ENCODE peak calls at places on chromosomes 11 and 22, in seven cellular contexts. One of them, this sample, is unnamed.

GRCh38 chr22:50250555-50251471 is at the start of gene HDAC10:
- DNase-seq in spleen: peak; percentile 96
- DNase-seq in esophagus squamous epithelium: no peak
- DNase-seq in IMR-90: peak; percentile 74
- DNase-seq in ovary: peak; percentile 75
- DNase-seq in heart left ventricle: peak; percentile 86
- DNase-seq in transverse colon: peak; percentile 91
- DNase-seq in this sample: peak; percentile 92

GRCh38 chr11:17221968-17222367 is 14.2 kb upstream of the PIK3C2A start:
- DNase-seq in IMR-90: peak; percentile 66
- DNase-seq in heart left ventricle: no peak
- DNase-seq in spleen: no peak
- DNase-seq in esophagus squamous epithelium: no peak
- DNase-seq in transverse colon: no peak
- DNase-seq in ovary: no peak
- DNase-seq in this sample: no peak

GRCh38 chr22:37804886-37805857 is 2.6 kb upstream of the GCAT start:
- DNase-seq in ovary: peak; percentile 91
- DNase-seq in IMR-90: peak; percentile 70
- DNase-seq in transverse colon: peak; percentile 94
- DNase-seq in spleen: peak; percentile 92
- DNase-seq in heart left ventricle: peak; percentile 93
- DNase-seq in esophagus squamous epithelium: no peak
- DNase-seq in this sample: peak; percentile 45

GRCh38 chr11:59172345-59173079 is 580 bp downstream of the DTX4 start:
- DNase-seq in spleen: peak; percentile 88
- DNase-seq in IMR-90: no peak
- DNase-seq in heart left ventricle: no peak
- DNase-seq in esophagus squamous epithelium: no peak
- DNase-seq in transverse colon: peak; percentile 52
- DNase-seq in ovary: no peak
- DNase-seq in this sample: peak; percentile 69

GRCh38 chr11:41920374-41920773 is 460.9 kb upstream of the LRRC4C start:
- DNase-seq in IMR-90: no peak
- DNase-seq in transverse colon: no peak
- DNase-seq in esophagus squamous epithelium: no peak
- DNase-seq in spleen: no peak
- DNase-seq in ovary: no peak
- DNase-seq in heart left ventricle: no peak
- DNase-seq in this sample: no peak

GRCh38 chr11:44264126-44264749 is 45.7 kb downstream of the ALX4 start:
- DNase-seq in spleen: peak; percentile 66
- DNase-seq in esophagus squamous epithelium: no peak
- DNase-seq in IMR-90: no peak
- DNase-seq in transverse colon: no peak
- DNase-seq in ovary: no peak
- DNase-seq in heart left ventricle: no peak
- DNase-seq in this sample: no peak

GRCh38 chr11:12556155-12556554 is 118.1 kb upstream of the TEAD1 start:
- DNase-seq in spleen: no peak
- DNase-seq in IMR-90: peak; percentile 62
- DNase-seq in ovary: peak; percentile 41
- DNase-seq in transverse colon: no peak
- DNase-seq in heart left ventricle: no peak
- DNase-seq in esophagus squamous epithelium: no peak
- DNase-seq in this sample: no peak

GRCh38 chr11:127059286-127060200 is 59.0 kb upstream of the KIRREL3 start:
- DNase-seq in spleen: no peak
- DNase-seq in IMR-90: no peak
- DNase-seq in heart left ventricle: no peak
- DNase-seq in transverse colon: no peak
- DNase-seq in esophagus squamous epithelium: no peak
- DNase-seq in ovary: no peak
- DNase-seq in this sample: no peak

GRCh38 chr11:94513091-94513490 is 830 bp downstream of the C11orf97 start:
- DNase-seq in esophagus squamous epithelium: no peak
- DNase-seq in transverse colon: peak; percentile 38
- DNase-seq in heart left ventricle: no peak
- DNase-seq in IMR-90: no peak
- DNase-seq in ovary: no peak
- DNase-seq in spleen: no peak
- DNase-seq in this sample: no peak

GRCh38 chr11:116294630-116295029 is 478.2 kb downstream of the BUD13 start:
- DNase-seq in spleen: no peak
- DNase-seq in transverse colon: no peak
- DNase-seq in heart left ventricle: no peak
- DNase-seq in ovary: no peak
- DNase-seq in IMR-90: peak; percentile 32
- DNase-seq in esophagus squamous epithelium: no peak
- DNase-seq in this sample: no peak

GRCh38 chr11:125229006-125229405 is 64.5 kb downstream of the PKNOX2 start:
- DNase-seq in IMR-90: no peak
- DNase-seq in transverse colon: no peak
- DNase-seq in ovary: no peak
- DNase-seq in esophagus squamous epithelium: no peak
- DNase-seq in heart left ventricle: no peak
- DNase-seq in spleen: no peak
- DNase-seq in this sample: no peak

GRCh38 chr11:6219359-6219758 is 14.0 kb downstream of the C11orf42 start:
- DNase-seq in esophagus squamous epithelium: no peak
- DNase-seq in IMR-90: peak; percentile 90
- DNase-seq in ovary: no peak
- DNase-seq in transverse colon: peak; percentile 36
- DNase-seq in spleen: no peak
- DNase-seq in heart left ventricle: no peak
- DNase-seq in this sample: no peak

DNA sequence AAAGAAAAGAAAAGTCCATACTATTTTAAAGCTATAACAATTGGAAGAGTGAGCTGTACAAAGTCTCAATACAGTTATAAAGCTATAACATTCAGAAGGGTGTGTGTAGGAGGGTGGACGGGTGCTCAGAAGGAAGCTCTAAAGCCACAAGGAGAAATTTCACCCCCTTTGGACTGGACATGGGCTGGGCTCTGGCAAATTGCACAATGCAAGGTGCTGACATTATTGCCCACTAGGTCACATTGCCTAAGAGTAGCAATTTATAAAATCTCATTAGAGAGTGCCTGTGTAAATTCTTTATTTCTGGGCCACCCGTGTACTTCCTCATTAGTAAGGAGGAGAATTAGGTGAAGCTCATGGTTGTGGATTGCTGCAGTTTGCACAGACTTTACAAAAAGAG is 5.7 kb upstream of the APOBEC3A start:
- DNase-seq in ovary: no peak
- DNase-seq in esophagus squamous epithelium: no peak
- DNase-seq in transverse colon: peak; percentile 56
- DNase-seq in heart left ventricle: no peak
- DNase-seq in IMR-90: no peak
- DNase-seq in spleen: no peak
- DNase-seq in this sample: peak; percentile 54
- H3K27me3 ChIP-seq in ovary: no peaks in the 10 kb centered on the region
- H3K27me3 ChIP-seq in esophagus squamous epithelium: peaks cover 28% of the 10 kb centered on the region
- H3K27me3 ChIP-seq in transverse colon: no peaks in the 10 kb centered on the region
- H3K27me3 ChIP-seq in heart left ventricle: no peaks in the 10 kb centered on the region
- H3K27me3 ChIP-seq in IMR-90: peaks cover 78% of the 10 kb centered on the region
- H3K27me3 ChIP-seq in spleen: no peaks in the 10 kb centered on the region
- H3K27me3 ChIP-seq in this sample: no peaks in the 10 kb centered on the region

GRCh38 chr22:20123364-20124082 is 6.5 kb upstream of the TRMT2A start:
- DNase-seq in ovary: no peak
- DNase-seq in IMR-90: no peak
- DNase-seq in esophagus squamous epithelium: no peak
- DNase-seq in transverse colon: no peak
- DNase-seq in spleen: no peak
- DNase-seq in heart left ventricle: no peak
- DNase-seq in this sample: no peak
- TF ChIP-seq POLR2A in ovary: no peak
- TF ChIP-seq POLR2A in IMR-90: no peak
- TF ChIP-seq POLR2A in esophagus squamous epithelium: no peak
- TF ChIP-seq POLR2A in transverse colon: no peak
- TF ChIP-seq POLR2A in spleen: no peak
- TF ChIP-seq POLR2A in heart left ventricle: no peak
- TF ChIP-seq POLR2A in this sample: no peak

GRCh38 chr22:19775496-19776325 is 15.1 kb downstream of the TBX1 start:
- DNase-seq in esophagus squamous epithelium: no peak
- DNase-seq in transverse colon: no peak
- DNase-seq in ovary: no peak
- DNase-seq in spleen: peak; percentile 64
- DNase-seq in IMR-90: no peak
- DNase-seq in heart left ventricle: no peak
- DNase-seq in this sample: no peak

GRCh38 chr22:19773470-19774040 is 13.0 kb downstream of the TBX1 start:
- DNase-seq in transverse colon: no peak
- DNase-seq in heart left ventricle: no peak
- DNase-seq in IMR-90: no peak
- DNase-seq in spleen: peak; percentile 61
- DNase-seq in esophagus squamous epithelium: no peak
- DNase-seq in ovary: no peak
- DNase-seq in this sample: no peak

GRCh38 chr22:19776433-19777031 is 16.0 kb downstream of the TBX1 start:
- DNase-seq in transverse colon: no peak
- DNase-seq in IMR-90: peak; percentile 19
- DNase-seq in heart left ventricle: no peak
- DNase-seq in ovary: no peak
- DNase-seq in spleen: peak; percentile 58
- DNase-seq in esophagus squamous epithelium: no peak
- DNase-seq in this sample: no peak

GRCh38 chr22:19772673-19773469 is 12.3 kb downstream of the TBX1 start:
- DNase-seq in ovary: no peak
- DNase-seq in heart left ventricle: no peak
- DNase-seq in esophagus squamous epithelium: no peak
- DNase-seq in spleen: peak; percentile 86
- DNase-seq in IMR-90: no peak
- DNase-seq in transverse colon: no peak
- DNase-seq in this sample: peak; percentile 72

GRCh38 chr22:19774628-19775027 is 14.1 kb downstream of the TBX1 start:
- DNase-seq in esophagus squamous epithelium: no peak
- DNase-seq in heart left ventricle: no peak
- DNase-seq in ovary: no peak
- DNase-seq in spleen: no peak
- DNase-seq in transverse colon: no peak
- DNase-seq in IMR-90: no peak
- DNase-seq in this sample: no peak
- H3K27me3 ChIP-seq in esophagus squamous epithelium: peaks cover 78% of the 10 kb centered on the region
- H3K27me3 ChIP-seq in heart left ventricle: peaks cover 68% of the 10 kb centered on the region
- H3K27me3 ChIP-seq in ovary: no peaks in the 10 kb centered on the region
- H3K27me3 ChIP-seq in spleen: no peaks in the 10 kb centered on the region
- H3K27me3 ChIP-seq in transverse colon: peaks cover 87% of the 10 kb centered on the region
- H3K27me3 ChIP-seq in IMR-90: peaks cover 53% of the 10 kb centered on the region
- H3K27me3 ChIP-seq in this sample: no peaks in the 10 kb centered on the region

GRCh38 chr11:2268911-2269600 is 1.3 kb downstream of the ASCL2 start:
- DNase-seq in spleen: peak; percentile 91
- DNase-seq in heart left ventricle: peak; percentile 48
- DNase-seq in ovary: no peak
- DNase-seq in transverse colon: peak; percentile 48
- DNase-seq in IMR-90: no peak
- DNase-seq in esophagus squamous epithelium: no peak
- DNase-seq in this sample: peak; percentile 68
- TF ChIP-seq POLR2A in spleen: no peak
- TF ChIP-seq POLR2A in heart left ventricle: no peak
- TF ChIP-seq POLR2A in ovary: no peak
- TF ChIP-seq POLR2A in transverse colon: no peak
- TF ChIP-seq POLR2A in IMR-90: no peak
- TF ChIP-seq POLR2A in esophagus squamous epithelium: peak; percentile 25
- TF ChIP-seq POLR2A in this sample: no peak

GRCh38 chr22:44620841-44621382 is 81.1 kb upstream of the PRR5 start:
- DNase-seq in IMR-90: no peak
- DNase-seq in esophagus squamous epithelium: no peak
- DNase-seq in spleen: peak; percentile 80
- DNase-seq in ovary: no peak
- DNase-seq in transverse colon: no peak
- DNase-seq in heart left ventricle: no peak
- DNase-seq in this sample: no peak
- H3K27me3 ChIP-seq in IMR-90: no peaks in the 10 kb centered on the region
- H3K27me3 ChIP-seq in esophagus squamous epithelium: peaks cover 66% of the 10 kb centered on the region
- H3K27me3 ChIP-seq in spleen: peaks cover 6% of the 10 kb centered on the region
- H3K27me3 ChIP-seq in ovary: no peaks in the 10 kb centered on the region
- H3K27me3 ChIP-seq in transverse colon: peaks cover 15% of the 10 kb centered on the region
- H3K27me3 ChIP-seq in heart left ventricle: peaks cover 13% of the 10 kb centered on the region
- H3K27me3 ChIP-seq in this sample: no peaks in the 10 kb centered on the region

DNA sequence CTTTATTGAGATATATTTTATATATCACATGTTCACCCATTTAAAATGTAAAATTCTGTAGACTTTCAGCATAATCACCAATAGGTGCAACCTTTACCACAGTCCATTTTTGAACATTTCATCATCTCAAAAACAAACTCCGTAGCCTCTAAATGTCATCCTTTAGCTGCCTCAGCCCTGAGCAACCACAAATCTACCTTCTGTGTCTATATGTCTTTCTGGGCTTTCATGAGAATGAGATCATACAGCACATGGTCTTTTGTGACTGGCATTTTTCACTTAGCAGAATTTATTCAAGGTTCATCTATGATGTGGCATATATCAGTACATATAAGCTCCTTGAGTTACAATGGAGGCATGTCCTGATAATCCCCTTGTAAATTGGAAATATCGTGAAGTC is 320.5 kb downstream of the ETS1 start:
- DNase-seq in IMR-90: no peak
- DNase-seq in heart left ventricle: no peak
- DNase-seq in spleen: no peak
- DNase-seq in transverse colon: no peak
- DNase-seq in ovary: no peak
- DNase-seq in esophagus squamous epithelium: no peak
- DNase-seq in this sample: no peak
- TF ChIP-seq POLR2A in IMR-90: no peak
- TF ChIP-seq POLR2A in heart left ventricle: no peak
- TF ChIP-seq POLR2A in spleen: no peak
- TF ChIP-seq POLR2A in transverse colon: no peak
- TF ChIP-seq POLR2A in ovary: no peak
- TF ChIP-seq POLR2A in esophagus squamous epithelium: no peak
- TF ChIP-seq POLR2A in this sample: no peak

DNA sequence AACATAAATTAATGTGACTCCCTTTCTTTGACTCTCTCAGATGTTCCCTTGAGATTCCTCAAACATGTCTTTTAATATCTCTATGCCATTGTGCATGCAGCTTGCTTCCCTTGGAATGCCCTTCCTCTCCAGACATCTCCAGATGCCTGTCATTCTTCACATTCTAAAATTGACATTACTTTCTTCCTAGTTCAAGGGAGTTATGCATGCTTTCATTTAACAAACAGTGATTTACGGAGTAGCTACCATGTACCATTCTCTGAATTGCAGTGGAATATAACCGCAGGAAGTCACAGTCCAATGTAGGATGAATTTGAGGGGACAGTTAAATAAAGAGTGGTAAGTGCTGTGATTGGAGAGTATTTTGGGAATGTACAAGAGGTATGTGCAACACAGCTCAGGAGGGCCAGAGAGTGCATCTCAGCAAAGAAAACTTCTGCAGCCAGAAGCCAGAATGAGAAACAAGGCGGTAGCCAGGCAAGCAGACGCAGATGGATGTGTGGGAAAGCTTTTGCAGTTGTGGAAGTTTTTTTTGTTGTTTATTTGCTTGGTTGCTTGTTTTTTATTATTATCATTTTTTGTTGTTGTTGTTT is 18.7 kb downstream of the MMP10 start:
- DNase-seq in esophagus squamous epithelium: no peak
- DNase-seq in ovary: no peak
- DNase-seq in IMR-90: no peak
- DNase-seq in transverse colon: no peak
- DNase-seq in spleen: no peak
- DNase-seq in heart left ventricle: no peak
- DNase-seq in this sample: no peak
- H3K27me3 ChIP-seq in esophagus squamous epithelium: peaks cover 22% of the 10 kb centered on the region
- H3K27me3 ChIP-seq in ovary: no peaks in the 10 kb centered on the region
- H3K27me3 ChIP-seq in IMR-90: no peaks in the 10 kb centered on the region
- H3K27me3 ChIP-seq in transverse colon: no peaks in the 10 kb centered on the region
- H3K27me3 ChIP-seq in spleen: no peaks in the 10 kb centered on the region
- H3K27me3 ChIP-seq in heart left ventricle: peaks cover 6% of the 10 kb centered on the region
- H3K27me3 ChIP-seq in this sample: no peaks in the 10 kb centered on the region